ENCODE peak calls at places on chromosomes 12 and 14, in four cellular contexts. C, D, O and N are unnamed samples.

GRCh38 chr12:128807161-128807724 is 16.5 kb downstream of the SLC15A4 start:
- DNase-seq in C (peak; percentile 18), O (no peak), D (no peak), N (no peak)

GRCh38 chr12:60211244-60211643 is 615.4 kb downstream of the SLC16A7 start:
- DNase-seq in O (no peak), D (no peak), C (no peak), N (no peak)

GRCh38 chr12:50991296-50991695 is 34.9 kb downstream of the SLC11A2 start:
- DNase-seq in O (no peak), C (no peak), D (no peak), N (no peak)

GRCh38 chr12:42735869-42736361 is 146.4 kb upstream of the PRICKLE1 start:
- DNase-seq in C (no peak), D (no peak), O (no peak), N (no peak)

GRCh38 chr12:75996907-75997447 is 34.6 kb downstream of the PHLDA1 start:
- DNase-seq in C (no peak), D (no peak), O (peak; percentile 27), N (no peak)

GRCh38 chr12:29771786-29772185 is 12.0 kb downstream of the TMTC1 start:
- DNase-seq in D (no peak), C (no peak), O (peak; percentile 48), N (no peak)

GRCh38 chr14:99781853-99782610 is 11.2 kb upstream of the EML1 start:
- DNase-seq in O (no peak), D (no peak), C (no peak), N (no peak)

GRCh38 chr14:103730490-103731035 is 15.0 kb downstream of the ZFYVE21 start:
- DNase-seq in C (no peak), D (no peak), O (no peak), N (peak; percentile 36)

GRCh38 chr12:103879048-103879692 is 38.1 kb upstream of the NT5DC3 start:
- DNase-seq in O (no peak), C (no peak), D (no peak), N (no peak)

GRCh38 chr14:49972840-49973239 is 80.0 kb downstream of the ARF6 start:
- DNase-seq in D (no peak), O (peak; percentile 91), C (no peak), N (no peak)

GRCh38 chr14:55297611-55298323 is 26.5 kb downstream of the FBXO34 start:
- DNase-seq in O (no peak), C (no peak), D (peak; percentile 19), N (peak; percentile 49)

GRCh38 chr12:30926243-30927209 is at the start of gene TSPAN11:
- DNase-seq in O (peak; percentile 20), C (no peak), D (no peak), N (peak; percentile 65)

GRCh38 chr12:46332260-46332659 is 40.3 kb downstream of the SLC38A2 start:
- DNase-seq in C (no peak), D (no peak), O (peak; percentile 43), N (no peak)

GRCh38 chr14:104657563-104658324 is 31.7 kb upstream of the INF2 start:
- DNase-seq in C (peak; percentile 88), O (no peak), D (peak; percentile 98), N (peak; percentile 80)

GRCh38 chr12:6266431-6267006 is 44.0 kb upstream of the PLEKHG6 start:
- DNase-seq in O (no peak), D (no peak), C (no peak), N (no peak)

GRCh38 chr14:74362361-74362915 is 14.2 kb downstream of the VRTN start:
- DNase-seq in D (peak; percentile 60), C (peak; percentile 77), O (peak; percentile 74), N (peak; percentile 85)

GRCh38 chr12:132106921-132107320 is 37.2 kb downstream of the DDX51 start:
- DNase-seq in C (no peak), D (no peak), O (peak; percentile 24), N (no peak)

GRCh38 chr14:24279301-24280186 is 8.1 kb upstream of the RABGGTA start:
- DNase-seq in D (peak; percentile 19), O (peak; percentile 6), C (peak; percentile 75), N (no peak)
- TF ChIP-seq CTCF in D (peak; percentile 63), O (no peak), C (peak; percentile 53), N (peak; percentile 43)

GRCh38 chr12:12561305-12562015 is 1.2 kb downstream of the DUSP16 start:
- DNase-seq in C (no peak), D (peak; percentile 53), O (peak; percentile 53), N (no peak)
- TF ChIP-seq CTCF in C (no peak), D (no peak), O (no peak), N (peak; percentile 18)

GRCh38 chr12:24955853-24956252 is 7.0 kb upstream of the BCAT1 start:
- DNase-seq in O (no peak), C (no peak), D (no peak), N (no peak)

GRCh38 chr12:24964342-24964741 is 15.4 kb upstream of the BCAT1 start:
- DNase-seq in C (no peak), O (no peak), D (no peak), N (no peak)

GRCh38 chr12:24955389-24955788 is 6.5 kb upstream of the BCAT1 start:
- DNase-seq in D (no peak), O (no peak), C (no peak), N (no peak)

DNA sequence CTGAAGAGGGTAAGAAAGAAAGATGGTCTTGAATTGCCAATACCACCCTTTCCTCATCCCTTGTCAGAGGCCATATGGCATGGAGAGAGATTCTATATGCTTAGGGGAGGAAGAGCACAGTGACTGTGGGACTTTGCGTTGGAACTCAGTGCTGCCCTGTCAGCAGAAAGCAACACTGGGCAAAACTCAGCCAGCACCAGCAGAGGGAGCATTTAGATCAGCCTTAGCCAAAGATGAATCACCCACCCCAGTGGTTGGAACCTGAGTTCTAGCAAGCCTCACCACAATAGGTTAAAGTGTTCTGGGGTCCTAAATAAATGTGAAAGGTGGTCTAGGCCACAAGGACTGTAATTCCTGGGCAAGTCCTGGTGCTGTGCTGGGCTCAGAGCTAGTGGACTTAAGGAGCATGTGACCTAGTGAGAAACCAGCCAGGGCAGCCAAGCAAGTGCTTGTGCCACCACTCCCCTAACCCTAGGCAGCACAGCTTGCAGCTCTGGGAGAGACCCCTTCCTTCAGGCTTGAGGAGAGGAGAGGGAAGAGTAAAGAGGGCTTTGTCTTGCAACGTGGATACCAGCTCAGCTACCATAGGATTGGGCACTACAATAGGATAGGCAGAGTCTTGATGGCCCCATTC is 11.4 kb upstream of the BCAT1 start:
- DNase-seq in C (peak; percentile 51), D (peak; percentile 72), O (peak; percentile 69), N (no peak)
- TF ChIP-seq CTCF in C (peak; percentile 47), D (peak; percentile 91), O (peak; percentile 90), N (peak; percentile 58)

DNA sequence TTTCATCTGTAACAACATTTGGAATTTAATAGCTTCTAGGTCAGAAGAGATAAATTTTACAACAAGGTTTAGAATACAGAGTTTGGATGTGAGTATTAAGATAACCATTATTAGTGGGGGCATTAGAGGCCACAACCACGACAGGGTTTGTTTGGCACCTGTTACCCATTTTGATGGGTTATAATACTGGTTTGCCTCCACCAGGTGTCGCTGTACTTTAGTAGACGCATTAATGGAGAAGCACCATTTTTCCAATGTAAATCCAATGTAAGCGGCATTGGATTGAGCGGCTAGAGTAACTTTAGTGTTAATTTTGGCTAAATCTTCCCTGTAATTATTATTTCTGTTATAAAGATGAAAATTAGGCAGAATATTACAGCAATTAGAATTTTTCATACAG is 136.2 kb downstream of the SLCO1B3 start:
- DNase-seq in O (peak; percentile 16), D (peak; percentile 42), C (no peak), N (peak; percentile 2)
- TF ChIP-seq CTCF in O (peak; percentile 44), D (peak; percentile 77), C (peak; percentile 48), N (peak; percentile 71)